ENCODE peak calls at places on chromosomes 7 and 10, in four cellular contexts. One of them, this sample, is unnamed.

GRCh38 chr7:26049081-26049480 is 102.9 kb upstream of the NFE2L3 start:
- DNase-seq in SK-N-MC: no peak
- DNase-seq in NAMALWA: no peak
- DNase-seq in NCI-H345: no peak
- DNase-seq in this sample: no peak

GRCh38 chr10:74150151-74151056 is at the start of gene AP3M1:
- DNase-seq in SK-N-MC: no peak
- DNase-seq in NCI-H345: peak; percentile 88
- DNase-seq in NAMALWA: no peak
- DNase-seq in this sample: peak; percentile 67

GRCh38 chr7:27187702-27188665 is 3.0 kb upstream of the HOXA11 start:
- DNase-seq in SK-N-MC: no peak
- DNase-seq in NCI-H345: no peak
- DNase-seq in NAMALWA: no peak
- DNase-seq in this sample: no peak

GRCh38 chr10:130745831-130746230 is 565.7 kb downstream of the TCERG1L start:
- DNase-seq in NAMALWA: no peak
- DNase-seq in NCI-H345: no peak
- DNase-seq in SK-N-MC: no peak
- DNase-seq in this sample: no peak

GRCh38 chr10:7409732-7410168 is 1.1 kb downstream of the SFMBT2 start:
- DNase-seq in NCI-H345: no peak
- DNase-seq in NAMALWA: peak; percentile 25
- DNase-seq in SK-N-MC: no peak
- DNase-seq in this sample: peak; percentile 59

GRCh38 chr7:105337529-105337928 is 51.2 kb downstream of the SRPK2 start:
- DNase-seq in NCI-H345: no peak
- DNase-seq in NAMALWA: no peak
- DNase-seq in SK-N-MC: no peak
- DNase-seq in this sample: no peak

GRCh38 chr10:101570764-101571572 is 17.1 kb downstream of the POLL start:
- DNase-seq in SK-N-MC: no peak
- DNase-seq in NAMALWA: no peak
- DNase-seq in NCI-H345: peak; percentile 2
- DNase-seq in this sample: no peak

GRCh38 chr10:89867964-89868363 is 166.6 kb downstream of the KIF20B start:
- DNase-seq in NCI-H345: peak; percentile 3
- DNase-seq in SK-N-MC: no peak
- DNase-seq in NAMALWA: no peak
- DNase-seq in this sample: no peak

GRCh38 chr10:80463868-80464267 is 9.8 kb downstream of the TSPAN14 start:
- DNase-seq in SK-N-MC: no peak
- DNase-seq in NAMALWA: no peak
- DNase-seq in NCI-H345: no peak
- DNase-seq in this sample: no peak